ENCODE peak calls at places on chromosomes 2 and 18, in eight cellular contexts. S is HCT116, O is A549, F is ovary, G is GM12878, N is adrenal gland, D is sigmoid colon, K is prostate gland. W is an unnamed sample.

GRCh38 chr2:36433311-36434217 is 78.0 kb downstream of the CRIM1 start:
- DNase-seq in S (no peak), O (no peak), F (no peak), G (no peak), N (no peak), D (peak), K (peak), W (peak)

GRCh38 chr2:97713296-97714083 is at the start of gene ZAP70:
- DNase-seq in S (no peak), O (no peak), F (peak), G (no peak), N (no peak), D (peak), K (no peak), W (no peak)

GRCh38 chr18:37393945-37394609 is 171.5 kb downstream of the CELF4 start:
- DNase-seq in S (no peak), O (peak), F (peak), G (no peak), N (peak), D (peak), K (no peak), W (peak)

GRCh38 chr2:228409493-228409892 is 228.0 kb upstream of the SPHKAP start:
- DNase-seq in S (no peak), O (no peak), F (no peak), G (no peak), N (no peak), D (no peak), K (no peak), W (no peak)

GRCh38 chr18:10124557-10124956 is 210.7 kb downstream of the VAPA start:
- DNase-seq in S (no peak), O (no peak), F (no peak), G (no peak), N (no peak), D (no peak), K (no peak), W (no peak)

GRCh38 chr2:67879586-67880290 is 183.1 kb downstream of the C1D start:
- DNase-seq in S (no peak), O (no peak), F (no peak), G (no peak), N (no peak), D (no peak), K (no peak), W (no peak)

GRCh38 chr2:204473224-204473623 is 72.1 kb upstream of the PARD3B start:
- DNase-seq in S (no peak), O (no peak), F (no peak), G (no peak), N (no peak), D (no peak), K (no peak), W (no peak)

GRCh38 chr2:58032016-58032750 is 14.4 kb upstream of the VRK2 start:
- DNase-seq in S (no peak), O (no peak), F (no peak), G (no peak), N (no peak), D (no peak), K (no peak), W (no peak)

GRCh38 chr2:151826737-151827157 is 1.5 kb downstream of the ARL5A start:
- DNase-seq in S (no peak), O (no peak), F (no peak), G (no peak), N (peak), D (no peak), K (no peak), W (no peak)

DNA sequence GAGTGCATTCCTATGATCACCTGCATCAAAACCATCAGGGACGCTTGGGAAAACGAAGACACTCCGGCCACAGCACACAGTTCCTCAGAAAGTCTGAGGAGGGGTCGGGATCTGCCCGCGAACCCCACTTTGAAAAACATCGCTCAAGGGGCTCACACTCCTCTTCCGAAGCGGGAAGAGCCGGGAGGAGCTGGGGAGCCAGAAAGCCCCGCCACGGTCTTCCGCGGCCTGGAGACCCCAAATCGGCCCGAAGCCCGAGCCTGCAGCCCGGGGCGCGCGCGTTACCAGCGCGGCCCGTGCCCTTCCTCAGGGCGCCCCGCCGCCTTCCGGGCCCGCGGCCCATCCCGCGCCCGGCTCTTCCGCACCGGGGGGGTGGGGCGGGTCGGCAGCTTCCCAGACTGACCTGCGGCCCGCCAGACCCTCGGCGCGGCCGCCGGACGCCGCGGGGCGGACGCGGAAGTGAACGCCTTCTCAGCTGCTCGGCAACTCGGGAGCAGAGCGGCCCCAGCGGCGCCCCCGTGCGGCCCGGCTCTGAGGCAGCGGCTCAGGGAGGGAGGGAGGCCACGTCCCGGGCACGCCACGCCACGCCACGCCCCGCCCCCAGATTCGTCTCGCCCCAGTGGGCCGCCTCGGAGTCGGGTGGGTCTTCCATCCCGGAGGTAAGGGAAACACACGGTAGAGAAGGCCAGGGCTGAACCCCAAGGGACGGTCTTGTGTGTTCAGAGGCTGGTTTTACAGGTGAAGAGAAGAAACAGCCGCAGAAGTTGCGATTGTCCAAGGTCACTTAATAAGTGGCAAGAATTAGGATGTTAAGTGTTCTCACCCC is at the start of gene KCTD18:
- DNase-seq in S (peak), O (peak), F (peak), G (peak), N (peak), D (peak), K (peak), W (peak)
- TF ChIP-seq POLR2A in S (no peak), O (peak), F (peak), G (peak), N (peak), D (peak), K (peak), W (peak)

GRCh38 chr18:58578321-58578720 is 50.6 kb downstream of the ALPK2 start:
- DNase-seq in S (no peak), O (no peak), F (no peak), G (no peak), N (no peak), D (no peak), K (no peak), W (no peak)
- H3K4me3 ChIP-seq in S (no peak), O (peak), F (no peak), G (no peak), N (no peak), D (no peak), K (no peak), W (no peak)

GRCh38 chr2:170974304-170974993 is 45.4 kb downstream of the GORASP2 start:
- DNase-seq in S (no peak), O (peak), F (no peak), G (no peak), N (no peak), D (no peak), K (peak), W (peak)

GRCh38 chr2:170973492-170974303 is 44.6 kb downstream of the GORASP2 start:
- DNase-seq in S (peak), O (peak), F (peak), G (peak), N (peak), D (peak), K (peak), W (peak)

GRCh38 chr2:170972508-170973224 is 43.6 kb downstream of the GORASP2 start:
- DNase-seq in S (no peak), O (no peak), F (no peak), G (no peak), N (no peak), D (no peak), K (no peak), W (no peak)

GRCh38 chr2:170975127-170975942 is 46.3 kb downstream of the GORASP2 start:
- DNase-seq in S (no peak), O (no peak), F (no peak), G (no peak), N (no peak), D (no peak), K (no peak), W (no peak)

GRCh38 chr2:170973225-170973491 is 44.1 kb downstream of the GORASP2 start:
- DNase-seq in S (no peak), O (no peak), F (no peak), G (no peak), N (no peak), D (no peak), K (no peak), W (no peak)
- TF ChIP-seq POLR2A in S (no peak), O (no peak), F (no peak), G (no peak), N (no peak), D (no peak), K (no peak), W (no peak)

GRCh38 chr18:70671889-70672551 is 383.2 kb downstream of the SOCS6 start:
- DNase-seq in S (no peak), O (no peak), F (no peak), G (no peak), N (no peak), D (no peak), K (no peak), W (no peak)
- H3K4me3 ChIP-seq in S (no peak), O (no peak), F (no peak), G (no peak), N (no peak), D (no peak), K (no peak), W (no peak)